ENCODE peak calls at places on chromosomes 12 and 14, in ten cellular contexts. One of them, this sample, is unnamed.

GRCh38 chr14:99352688-99353280 is 80.8 kb upstream of the BCL11B start:
- DNase-seq in fibroblast of lung: no peak
- DNase-seq in cardiac muscle cell: no peak
- DNase-seq in kidney: no peak
- DNase-seq in A549: no peak
- DNase-seq in neural progenitor cell: no peak
- DNase-seq in CD8-positive, alpha-beta memory T cell: no peak
- DNase-seq in stomach: no peak
- DNase-seq in substantia nigra: no peak
- DNase-seq in psoas muscle: no peak
- DNase-seq in this sample: no peak

GRCh38 chr12:127035011-127035879 is 1231.7 kb upstream of the TMEM132C start:
- DNase-seq in fibroblast of lung: peak
- DNase-seq in cardiac muscle cell: no peak
- DNase-seq in kidney: no peak
- DNase-seq in A549: no peak
- DNase-seq in neural progenitor cell: no peak
- DNase-seq in CD8-positive, alpha-beta memory T cell: no peak
- DNase-seq in stomach: no peak
- DNase-seq in substantia nigra: no peak
- DNase-seq in psoas muscle: no peak
- DNase-seq in this sample: no peak

GRCh38 chr12:114913871-114914801 is 230.2 kb upstream of the TBX3 start:
- DNase-seq in fibroblast of lung: peak
- DNase-seq in cardiac muscle cell: no peak
- DNase-seq in kidney: no peak
- DNase-seq in A549: peak
- DNase-seq in neural progenitor cell: peak
- DNase-seq in CD8-positive, alpha-beta memory T cell: no peak
- DNase-seq in stomach: no peak
- DNase-seq in substantia nigra: no peak
- DNase-seq in psoas muscle: no peak
- DNase-seq in this sample: no peak

GRCh38 chr12:102024765-102025164 is 37.0 kb downstream of the WASHC3 start:
- DNase-seq in fibroblast of lung: no peak
- DNase-seq in cardiac muscle cell: no peak
- DNase-seq in kidney: no peak
- DNase-seq in A549: no peak
- DNase-seq in neural progenitor cell: no peak
- DNase-seq in CD8-positive, alpha-beta memory T cell: no peak
- DNase-seq in stomach: no peak
- DNase-seq in substantia nigra: no peak
- DNase-seq in psoas muscle: no peak
- DNase-seq in this sample: no peak

GRCh38 chr12:51085757-51086156 is 2.4 kb upstream of the CSRNP2 start:
- DNase-seq in fibroblast of lung: no peak
- DNase-seq in cardiac muscle cell: no peak
- DNase-seq in kidney: no peak
- DNase-seq in A549: no peak
- DNase-seq in neural progenitor cell: no peak
- DNase-seq in CD8-positive, alpha-beta memory T cell: no peak
- DNase-seq in stomach: no peak
- DNase-seq in substantia nigra: no peak
- DNase-seq in psoas muscle: no peak
- DNase-seq in this sample: no peak

GRCh38 chr14:66507181-66507721 is 696 bp upstream of the GPHN start:
- DNase-seq in fibroblast of lung: no peak
- DNase-seq in cardiac muscle cell: no peak
- DNase-seq in kidney: no peak
- DNase-seq in A549: peak
- DNase-seq in neural progenitor cell: no peak
- DNase-seq in CD8-positive, alpha-beta memory T cell: no peak
- DNase-seq in stomach: no peak
- DNase-seq in substantia nigra: no peak
- DNase-seq in psoas muscle: no peak
- DNase-seq in this sample: no peak

GRCh38 chr14:38964630-38965029 is 138.4 kb downstream of the SEC23A start:
- DNase-seq in fibroblast of lung: peak
- DNase-seq in cardiac muscle cell: no peak
- DNase-seq in kidney: no peak
- DNase-seq in A549: no peak
- DNase-seq in neural progenitor cell: peak
- DNase-seq in CD8-positive, alpha-beta memory T cell: no peak
- DNase-seq in stomach: no peak
- DNase-seq in substantia nigra: no peak
- DNase-seq in psoas muscle: no peak
- DNase-seq in this sample: no peak

GRCh38 chr14:31819281-31819680 is 257.8 kb upstream of the ARHGAP5 start:
- DNase-seq in fibroblast of lung: no peak
- DNase-seq in cardiac muscle cell: no peak
- DNase-seq in kidney: no peak
- DNase-seq in A549: no peak
- DNase-seq in neural progenitor cell: no peak
- DNase-seq in CD8-positive, alpha-beta memory T cell: no peak
- DNase-seq in stomach: no peak
- DNase-seq in substantia nigra: no peak
- DNase-seq in psoas muscle: no peak
- DNase-seq in this sample: no peak

GRCh38 chr12:64998327-64999156 is 122.6 kb downstream of the WIF1 start:
- DNase-seq in fibroblast of lung: no peak
- DNase-seq in cardiac muscle cell: peak
- DNase-seq in kidney: no peak
- DNase-seq in A549: no peak
- DNase-seq in neural progenitor cell: no peak
- DNase-seq in CD8-positive, alpha-beta memory T cell: no peak
- DNase-seq in stomach: no peak
- DNase-seq in substantia nigra: no peak
- DNase-seq in psoas muscle: no peak
- DNase-seq in this sample: no peak

GRCh38 chr14:83172363-83172762 is 1638.7 kb upstream of the SEL1L start:
- DNase-seq in fibroblast of lung: peak
- DNase-seq in cardiac muscle cell: no peak
- DNase-seq in kidney: no peak
- DNase-seq in A549: no peak
- DNase-seq in neural progenitor cell: no peak
- DNase-seq in CD8-positive, alpha-beta memory T cell: no peak
- DNase-seq in stomach: no peak
- DNase-seq in substantia nigra: no peak
- DNase-seq in psoas muscle: no peak
- DNase-seq in this sample: no peak

DNA sequence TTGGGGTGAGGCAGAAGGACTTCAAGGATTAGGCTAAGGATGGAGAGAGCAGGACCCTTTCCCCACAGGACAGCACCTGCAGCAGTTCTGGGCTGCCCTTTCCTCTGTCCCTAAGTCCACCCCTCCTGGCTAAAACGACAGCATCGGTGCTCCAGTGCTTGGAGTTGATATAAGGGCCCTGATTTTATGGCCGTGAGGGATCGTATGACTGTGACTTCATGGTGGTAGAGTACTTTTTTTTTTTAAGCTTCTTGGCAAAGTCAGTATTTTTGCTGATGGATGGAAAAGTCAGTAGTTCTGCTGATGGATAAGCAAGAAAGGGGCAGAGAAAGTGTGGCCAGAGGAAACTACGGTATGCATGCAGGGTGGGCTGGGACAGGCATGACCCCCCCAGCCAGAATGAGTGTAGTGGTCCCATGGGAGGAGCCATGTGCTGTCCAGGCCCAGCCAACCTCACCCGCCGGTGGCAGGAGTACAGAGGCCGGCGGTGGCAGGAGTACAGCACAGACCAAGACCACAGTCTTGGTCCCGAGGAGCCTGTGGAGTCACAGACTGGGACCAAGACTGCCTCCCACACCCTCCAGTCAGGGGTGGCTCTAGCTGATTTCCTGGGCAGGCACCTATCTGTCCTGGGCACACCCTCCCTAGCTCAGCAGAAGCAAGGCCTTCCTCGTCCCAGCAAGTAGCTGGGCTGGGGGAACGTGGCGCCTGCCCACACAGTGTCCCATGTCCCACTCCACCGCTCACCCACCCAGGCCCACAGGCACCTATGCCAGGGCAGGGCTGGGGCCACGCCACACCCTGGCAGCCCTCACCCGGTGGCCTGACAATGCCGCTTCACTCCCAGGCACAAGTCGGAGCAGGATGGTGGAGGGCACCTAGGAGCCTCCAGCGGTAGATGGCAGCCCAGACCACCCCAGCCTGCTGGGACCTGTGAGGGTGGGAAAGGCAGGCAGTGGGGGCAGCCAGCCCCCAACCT is 46.3 kb downstream of the CCDC88C start:
- DNase-seq in fibroblast of lung: no peak
- DNase-seq in cardiac muscle cell: no peak
- DNase-seq in kidney: no peak
- DNase-seq in A549: no peak
- DNase-seq in neural progenitor cell: no peak
- DNase-seq in CD8-positive, alpha-beta memory T cell: no peak
- DNase-seq in stomach: no peak
- DNase-seq in substantia nigra: no peak
- DNase-seq in psoas muscle: no peak
- DNase-seq in this sample: no peak
- H3K27ac ChIP-seq in fibroblast of lung: no peak
- H3K27ac ChIP-seq in cardiac muscle cell: no peak
- H3K27ac ChIP-seq in kidney: no peak
- H3K27ac ChIP-seq in A549: no peak
- H3K27ac ChIP-seq in neural progenitor cell: no peak
- H3K27ac ChIP-seq in CD8-positive, alpha-beta memory T cell: peak
- H3K27ac ChIP-seq in stomach: peak
- H3K27ac ChIP-seq in substantia nigra: no peak
- H3K27ac ChIP-seq in psoas muscle: no peak
- H3K27ac ChIP-seq in this sample: peak

GRCh38 chr12:110546339-110546738 is 36.8 kb downstream of the PPTC7 start:
- DNase-seq in fibroblast of lung: peak
- DNase-seq in cardiac muscle cell: no peak
- DNase-seq in kidney: no peak
- DNase-seq in A549: no peak
- DNase-seq in neural progenitor cell: no peak
- DNase-seq in CD8-positive, alpha-beta memory T cell: no peak
- DNase-seq in stomach: no peak
- DNase-seq in substantia nigra: no peak
- DNase-seq in psoas muscle: no peak
- DNase-seq in this sample: no peak

GRCh38 chr12:110547090-110547489 is 36.0 kb downstream of the PPTC7 start:
- DNase-seq in fibroblast of lung: no peak
- DNase-seq in cardiac muscle cell: no peak
- DNase-seq in kidney: no peak
- DNase-seq in A549: no peak
- DNase-seq in neural progenitor cell: no peak
- DNase-seq in CD8-positive, alpha-beta memory T cell: no peak
- DNase-seq in stomach: no peak
- DNase-seq in substantia nigra: no peak
- DNase-seq in psoas muscle: no peak
- DNase-seq in this sample: no peak

GRCh38 chr12:110548678-110549077 is 34.4 kb downstream of the PPTC7 start:
- DNase-seq in fibroblast of lung: peak
- DNase-seq in cardiac muscle cell: no peak
- DNase-seq in kidney: no peak
- DNase-seq in A549: no peak
- DNase-seq in neural progenitor cell: no peak
- DNase-seq in CD8-positive, alpha-beta memory T cell: no peak
- DNase-seq in stomach: no peak
- DNase-seq in substantia nigra: no peak
- DNase-seq in psoas muscle: no peak
- DNase-seq in this sample: no peak

GRCh38 chr12:110550981-110551380 is 32.1 kb downstream of the PPTC7 start:
- DNase-seq in fibroblast of lung: no peak
- DNase-seq in cardiac muscle cell: no peak
- DNase-seq in kidney: no peak
- DNase-seq in A549: no peak
- DNase-seq in neural progenitor cell: no peak
- DNase-seq in CD8-positive, alpha-beta memory T cell: no peak
- DNase-seq in stomach: no peak
- DNase-seq in substantia nigra: no peak
- DNase-seq in psoas muscle: no peak
- DNase-seq in this sample: no peak

DNA sequence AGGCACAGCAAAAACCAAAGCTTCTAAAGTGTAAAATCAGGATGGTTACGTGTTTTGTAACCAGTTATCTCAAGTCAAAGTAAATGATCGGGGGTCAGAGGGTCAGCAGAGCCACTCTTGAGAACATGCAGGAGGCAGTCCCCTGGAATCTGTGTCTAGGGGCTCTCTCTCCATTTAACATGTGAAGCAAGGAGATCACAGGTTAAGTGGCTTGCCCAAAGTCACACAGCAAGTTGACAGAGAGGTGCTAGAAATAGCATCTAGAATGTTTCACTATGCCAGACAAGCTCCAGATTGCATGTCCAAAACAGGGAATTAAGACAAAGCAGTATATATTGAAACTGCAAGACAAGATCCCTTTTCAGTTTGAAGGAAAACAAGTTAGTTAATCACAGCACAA is 33.4 kb downstream of the PPTC7 start:
- DNase-seq in fibroblast of lung: no peak
- DNase-seq in cardiac muscle cell: peak
- DNase-seq in kidney: no peak
- DNase-seq in A549: no peak
- DNase-seq in neural progenitor cell: no peak
- DNase-seq in CD8-positive, alpha-beta memory T cell: no peak
- DNase-seq in stomach: no peak
- DNase-seq in substantia nigra: no peak
- DNase-seq in psoas muscle: no peak
- DNase-seq in this sample: no peak
- H3K27ac ChIP-seq in fibroblast of lung: no peak
- H3K27ac ChIP-seq in cardiac muscle cell: peak
- H3K27ac ChIP-seq in kidney: no peak
- H3K27ac ChIP-seq in A549: no peak
- H3K27ac ChIP-seq in neural progenitor cell: no peak
- H3K27ac ChIP-seq in CD8-positive, alpha-beta memory T cell: no peak
- H3K27ac ChIP-seq in stomach: no peak
- H3K27ac ChIP-seq in substantia nigra: no peak
- H3K27ac ChIP-seq in psoas muscle: peak
- H3K27ac ChIP-seq in this sample: no peak

GRCh38 chr14:69666698-69667211 is 55.4 kb downstream of the SUSD6 start:
- DNase-seq in fibroblast of lung: peak
- DNase-seq in cardiac muscle cell: no peak
- DNase-seq in kidney: no peak
- DNase-seq in A549: peak
- DNase-seq in neural progenitor cell: no peak
- DNase-seq in CD8-positive, alpha-beta memory T cell: no peak
- DNase-seq in stomach: no peak
- DNase-seq in substantia nigra: no peak
- DNase-seq in psoas muscle: no peak
- DNase-seq in this sample: no peak
- H3K27ac ChIP-seq in fibroblast of lung: peak
- H3K27ac ChIP-seq in cardiac muscle cell: no peak
- H3K27ac ChIP-seq in kidney: peak
- H3K27ac ChIP-seq in A549: peak
- H3K27ac ChIP-seq in neural progenitor cell: no peak
- H3K27ac ChIP-seq in CD8-positive, alpha-beta memory T cell: no peak
- H3K27ac ChIP-seq in stomach: no peak
- H3K27ac ChIP-seq in substantia nigra: no peak
- H3K27ac ChIP-seq in psoas muscle: peak
- H3K27ac ChIP-seq in this sample: peak

DNA sequence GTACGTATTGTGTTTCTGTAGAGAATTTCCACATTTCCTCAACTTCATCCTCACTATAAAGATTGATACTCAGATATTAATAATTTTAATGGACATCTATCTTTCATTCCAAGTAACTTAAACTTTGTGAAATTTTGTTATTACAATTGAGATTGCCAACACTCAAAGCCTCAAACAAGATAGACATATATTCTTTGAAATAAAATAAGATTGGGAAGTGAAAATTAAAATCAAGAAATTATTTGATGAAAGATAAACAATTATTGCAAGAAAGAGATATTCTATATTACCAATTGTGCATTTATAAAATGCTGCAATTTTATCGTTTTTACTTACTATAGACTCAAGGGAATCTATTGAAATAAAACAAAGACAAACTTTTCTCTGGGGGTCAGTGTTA is at the start of gene OR6C6:
- DNase-seq in fibroblast of lung: no peak
- DNase-seq in cardiac muscle cell: no peak
- DNase-seq in kidney: no peak
- DNase-seq in A549: no peak
- DNase-seq in neural progenitor cell: no peak
- DNase-seq in CD8-positive, alpha-beta memory T cell: no peak
- DNase-seq in stomach: no peak
- DNase-seq in substantia nigra: no peak
- DNase-seq in psoas muscle: no peak
- DNase-seq in this sample: no peak
- H3K27ac ChIP-seq in fibroblast of lung: no peak
- H3K27ac ChIP-seq in cardiac muscle cell: no peak
- H3K27ac ChIP-seq in kidney: no peak
- H3K27ac ChIP-seq in A549: no peak
- H3K27ac ChIP-seq in neural progenitor cell: no peak
- H3K27ac ChIP-seq in CD8-positive, alpha-beta memory T cell: no peak
- H3K27ac ChIP-seq in stomach: no peak
- H3K27ac ChIP-seq in substantia nigra: no peak
- H3K27ac ChIP-seq in psoas muscle: no peak
- H3K27ac ChIP-seq in this sample: no peak

This sample was measured in CD4-positive, CD25-positive, alpha-beta regulatory T cell.